ENCODE peak calls at places on chromosomes 11 and 22, in seven cellular contexts. E, J, F, U, S, Q and I are unnamed samples. For H3K27me3, the result is how much of the 10 kb centered on the place peaks cover.

GRCh38 chr11:8291421-8292350 is 28.0 kb upstream of the LMO1 start:
- DNase-seq in F (no peak), S (no peak), E (no peak), J (no peak), U (no peak), Q (no peak), I (no peak)

GRCh38 chr11:68275721-68276488 is 4.1 kb upstream of the C11orf24 start:
- DNase-seq in Q (no peak), E (no peak), U (no peak), F (no peak), S (no peak), J (no peak), I (no peak)

GRCh38 chr11:111870522-111870886 is 877 bp downstream of the ALG9 start:
- DNase-seq in F (no peak), Q (no peak), S (no peak), U (no peak), E (no peak), J (no peak), I (no peak)

GRCh38 chr11:70541176-70541575 is 142.8 kb downstream of the CTTN start:
- DNase-seq in J (no peak), Q (no peak), F (peak), U (no peak), E (no peak), S (no peak), I (no peak)

GRCh38 chr11:72814831-72815618 is 814 bp downstream of the ATG16L2 start:
- DNase-seq in E (no peak), Q (peak), J (no peak), U (no peak), S (no peak), F (peak), I (no peak)

GRCh38 chr11:16468735-16469446 is 112.5 kb upstream of the SOX6 start:
- DNase-seq in J (no peak), U (no peak), Q (no peak), S (no peak), F (no peak), E (no peak), I (no peak)

GRCh38 chr11:124763156-124763947 is 1.3 kb upstream of the ESAM start:
- DNase-seq in E (peak), F (peak), U (peak), Q (peak), S (peak), J (peak), I (peak)

GRCh38 chr11:7569044-7569443 is 55.2 kb downstream of the PPFIBP2 start:
- DNase-seq in E (no peak), S (no peak), U (peak), J (peak), F (no peak), Q (no peak), I (no peak)

GRCh38 chr11:44578279-44578678 is 12.8 kb downstream of the CD82 start:
- DNase-seq in U (no peak), Q (no peak), J (no peak), F (no peak), S (no peak), E (no peak), I (no peak)

GRCh38 chr11:86869966-86870570 is 69.7 kb downstream of the PRSS23 start:
- DNase-seq in Q (peak), J (peak), U (peak), F (no peak), S (peak), E (peak), I (peak)

GRCh38 chr22:22201185-22201924 is 43.2 kb upstream of the VPREB1 start:
- DNase-seq in U (no peak), J (peak), E (no peak), S (no peak), F (peak), Q (no peak), I (peak)

GRCh38 chr11:102284008-102284407 is 33.3 kb upstream of the BIRC3 start:
- DNase-seq in F (no peak), E (no peak), Q (no peak), U (no peak), J (no peak), S (no peak), I (no peak)

GRCh38 chr11:9276571-9276970 is 11.4 kb upstream of the DENND5A start:
- DNase-seq in F (no peak), E (no peak), J (no peak), S (no peak), U (no peak), Q (no peak), I (no peak)

GRCh38 chr11:34318111-34319037 is 39.4 kb downstream of the ABTB2 start:
- DNase-seq in J (no peak), S (no peak), Q (no peak), F (no peak), E (no peak), U (no peak), I (no peak)

GRCh38 chr11:4551346-4551979 is 6.5 kb downstream of the OR52M1 start:
- DNase-seq in J (no peak), F (no peak), Q (no peak), E (no peak), U (no peak), S (no peak), I (no peak)

GRCh38 chr11:70270877-70271634 is 566 bp downstream of the PPFIA1 start:
- DNase-seq in S (peak), U (no peak), Q (peak), E (no peak), J (peak), F (peak), I (peak)

GRCh38 chr11:16338397-16338796 is 17.9 kb downstream of the SOX6 start:
- DNase-seq in J (no peak), F (no peak), Q (no peak), E (no peak), U (no peak), S (no peak), I (no peak)

GRCh38 chr11:78223320-78223954 is 34.7 kb downstream of the USP35 start:
- DNase-seq in U (no peak), S (no peak), J (no peak), F (no peak), Q (no peak), E (no peak), I (no peak)

GRCh38 chr11:12288934-12289666 is 88.3 kb upstream of the PARVA start:
- DNase-seq in S (no peak), J (no peak), Q (no peak), E (no peak), U (peak), F (no peak), I (no peak)

GRCh38 chr11:17798253-17798652 is 63.7 kb downstream of the KCNC1 start:
- DNase-seq in E (no peak), F (no peak), Q (no peak), S (no peak), J (no peak), U (peak), I (peak)

GRCh38 chr11:109196016-109196415 is 226.0 kb upstream of the C11orf87 start:
- DNase-seq in J (no peak), S (no peak), F (no peak), Q (no peak), U (no peak), E (no peak), I (no peak)

GRCh38 chr22:38758276-38758945 is 2.6 kb upstream of the SUN2 start:
- DNase-seq in U (no peak), E (no peak), S (no peak), Q (peak), F (no peak), J (no peak), I (no peak)

GRCh38 chr11:34926101-34926830 is 9.8 kb downstream of the PDHX start:
- DNase-seq in U (no peak), F (no peak), E (peak), J (no peak), S (no peak), Q (no peak), I (no peak)

GRCh38 chr11:1472180-1473005 is 14.2 kb downstream of the MOB2 start:
- DNase-seq in Q (no peak), J (no peak), S (peak), F (no peak), U (no peak), E (no peak), I (no peak)

GRCh38 chr11:69356703-69357457 is 62.9 kb downstream of the MYEOV start:
- DNase-seq in Q (no peak), J (peak), U (no peak), S (no peak), F (peak), E (no peak), I (peak)

GRCh38 chr11:132943325-132943736 is 589.0 kb downstream of the OPCML start:
- DNase-seq in Q (no peak), U (no peak), E (no peak), J (no peak), F (no peak), S (no peak), I (no peak)

GRCh38 chr11:106133529-106133928 is 56.1 kb downstream of the AASDHPPT start:
- DNase-seq in J (no peak), E (no peak), U (no peak), S (no peak), F (no peak), Q (no peak), I (no peak)

GRCh38 chr11:120217941-120218694 is 7.3 kb downstream of the OAF start:
- DNase-seq in U (peak), Q (no peak), J (peak), E (no peak), S (no peak), F (no peak), I (no peak)

GRCh38 chr11:129905402-129905801 is 10.0 kb upstream of the NFRKB start:
- DNase-seq in Q (no peak), E (no peak), J (no peak), F (no peak), U (peak), S (no peak), I (no peak)

GRCh38 chr11:2548596-2548995 is 103.8 kb downstream of the KCNQ1 start:
- DNase-seq in E (no peak), Q (no peak), J (no peak), U (no peak), F (peak), S (no peak), I (no peak)

GRCh38 chr11:114040706-114041211 is 18.8 kb upstream of the ZBTB16 start:
- DNase-seq in E (no peak), S (peak), F (no peak), Q (no peak), J (peak), U (peak), I (no peak)

GRCh38 chr22:40325315-40325714 is 21.0 kb upstream of the ADSL start:
- DNase-seq in J (no peak), E (no peak), Q (peak), S (no peak), U (no peak), F (no peak), I (no peak)

DNA sequence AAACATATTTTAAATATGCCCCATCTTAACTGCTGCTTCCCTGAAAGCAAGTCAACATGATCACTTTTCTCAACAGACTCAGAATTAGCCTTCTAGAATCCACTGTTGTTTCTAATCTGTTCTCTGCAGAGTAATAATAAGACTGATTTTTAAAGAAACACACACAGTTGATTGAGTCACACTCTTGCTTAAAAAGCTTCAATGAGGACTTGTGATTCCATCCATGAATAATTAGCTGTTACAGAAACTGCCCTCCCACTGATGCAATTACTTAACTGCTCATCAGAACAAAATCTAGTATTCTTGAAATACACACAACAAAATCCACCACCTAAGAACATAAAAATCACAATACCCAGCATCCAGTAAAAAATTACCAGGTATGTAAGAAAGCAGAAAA is 100.5 kb upstream of the TIMP3 start:
- DNase-seq in J (no peak), Q (no peak), F (no peak), U (no peak), E (no peak), S (no peak), I (no peak)
- H3K27ac ChIP-seq in J (peak), Q (no peak), F (peak), U (no peak), E (peak), S (peak), I (peak)

GRCh38 chr11:46743693-46744339 is 24.8 kb downstream of the F2 start:
- DNase-seq in J (no peak), F (no peak), Q (no peak), E (no peak), S (no peak), U (no peak), I (no peak)
- TF ChIP-seq CTCF in J (no peak), F (no peak), Q (no peak), E (no peak), S (no peak), U (no peak), I (no peak)

DNA sequence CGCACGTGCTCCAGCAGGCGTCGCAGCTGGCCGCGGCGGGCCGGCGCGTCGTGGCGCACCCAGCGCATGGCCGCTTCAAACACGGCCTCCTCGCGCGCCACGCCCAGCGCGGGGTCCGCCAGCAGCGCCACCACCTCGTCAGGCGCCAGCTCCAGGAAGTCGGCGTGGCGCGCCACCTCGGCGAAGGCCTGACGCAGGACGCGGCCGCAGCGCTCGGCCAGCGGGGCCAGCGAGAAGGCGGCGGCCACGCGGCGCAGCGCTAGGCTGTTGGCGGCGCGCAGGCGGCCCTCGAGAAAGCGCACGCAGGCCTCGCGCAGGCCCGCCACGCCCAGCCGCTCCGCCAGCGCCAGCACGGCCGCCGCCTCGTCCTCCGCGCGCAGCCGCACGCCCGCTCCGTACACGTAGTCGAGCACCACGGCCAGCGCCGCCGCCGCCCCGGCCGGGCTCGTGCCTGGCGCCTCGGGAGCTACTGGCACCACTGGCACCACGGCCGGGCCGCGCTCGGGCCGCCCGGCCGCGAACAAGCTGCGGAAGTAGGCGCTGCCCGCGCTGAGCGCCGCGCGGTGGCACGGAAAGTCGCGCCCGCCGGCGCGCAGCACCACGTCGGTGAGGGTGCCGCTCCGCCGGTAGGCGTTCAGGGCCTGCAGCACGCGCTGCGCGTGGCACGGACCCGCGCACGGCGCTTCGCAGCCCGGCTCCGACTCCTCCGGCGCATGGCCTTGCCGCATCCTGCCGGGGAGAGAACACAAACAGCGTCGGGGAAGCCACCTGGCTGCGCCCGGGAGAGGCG is 2.9 kb downstream of the KLHL35 start:
- DNase-seq in F (peak), E (no peak), S (peak), J (peak), Q (peak), U (peak), I (peak)
- H3K27me3 ChIP-seq in F (under half), E (under half), S (under half), J (under half), Q (under half), U (under half), I (half or more)

GRCh38 chr22:35390933-35391332 is 9.0 kb upstream of the MCM5 start:
- DNase-seq in J (no peak), U (no peak), Q (no peak), S (no peak), F (no peak), E (no peak), I (no peak)

GRCh38 chr22:35394011-35394312 is 6.0 kb upstream of the MCM5 start:
- DNase-seq in U (no peak), S (no peak), E (no peak), F (no peak), Q (no peak), J (no peak), I (no peak)

GRCh38 chr22:35392357-35392756 is 7.6 kb upstream of the MCM5 start:
- DNase-seq in S (no peak), E (no peak), U (no peak), Q (no peak), J (no peak), F (no peak), I (no peak)

GRCh38 chr22:35394810-35395563 is 5.0 kb upstream of the MCM5 start:
- DNase-seq in U (no peak), Q (no peak), J (no peak), F (no peak), S (no peak), E (no peak), I (no peak)

GRCh38 chr22:35393116-35394010 is 6.6 kb upstream of the MCM5 start:
- DNase-seq in J (no peak), U (no peak), E (no peak), Q (no peak), S (no peak), F (no peak), I (no peak)
- H3K27ac ChIP-seq in J (no peak), U (no peak), E (no peak), Q (no peak), S (peak), F (no peak), I (no peak)

GRCh38 chr11:20443596-20443995 is 56.1 kb downstream of the PRMT3 start:
- DNase-seq in U (no peak), S (no peak), F (no peak), Q (no peak), E (no peak), J (no peak), I (no peak)
- TF ChIP-seq CTCF in U (no peak), S (no peak), F (peak), Q (peak), E (no peak), J (no peak), I (no peak)

DNA sequence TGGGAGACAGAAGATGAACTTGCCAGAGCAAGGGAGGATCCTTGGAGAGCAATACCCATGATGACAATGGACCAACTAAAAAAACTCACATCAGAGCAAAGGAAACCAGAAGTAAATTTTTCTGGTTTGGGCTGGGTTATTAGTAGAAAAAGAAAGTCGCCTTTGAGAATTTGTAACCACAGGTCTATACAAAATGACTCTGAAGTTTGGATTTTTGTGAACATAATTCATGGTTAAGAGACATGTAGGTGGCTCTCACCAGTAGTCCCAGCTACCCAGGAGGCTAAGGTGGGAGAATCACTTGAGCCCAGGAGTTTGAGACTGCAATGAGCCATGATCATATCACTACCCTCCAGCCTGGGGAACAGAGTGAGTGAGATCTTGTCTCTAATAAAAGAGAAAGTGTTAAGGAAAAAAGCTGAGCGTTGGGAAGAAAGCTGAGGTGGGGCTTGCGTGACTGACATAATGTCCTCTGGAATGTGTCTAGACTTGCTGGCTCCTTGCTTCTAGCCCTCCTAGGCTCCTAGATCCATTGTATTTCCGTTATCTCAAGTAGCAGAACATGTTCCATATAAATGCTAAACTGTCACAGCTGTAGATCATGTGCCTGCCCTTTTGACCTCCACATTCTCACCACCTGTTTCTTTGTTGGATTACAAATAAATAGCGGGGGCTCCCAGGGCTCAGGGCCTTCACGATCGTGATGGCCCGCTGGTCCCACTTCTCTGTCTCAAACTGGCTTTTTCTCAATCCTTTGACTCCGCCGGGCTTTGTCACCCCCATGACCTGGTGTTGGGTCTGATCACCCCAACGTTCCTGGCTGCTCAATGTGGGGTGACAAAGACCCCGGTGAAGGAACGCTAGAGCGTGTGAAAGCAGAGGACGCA is 56.2 kb upstream of the SC5D start:
- DNase-seq in S (no peak), U (no peak), Q (no peak), E (no peak), J (no peak), F (no peak), I (no peak)
- H3K27me3 ChIP-seq in S (under half), U (under half), Q (under half), E (under half), J (under half), F (under half), I (under half)

DNA sequence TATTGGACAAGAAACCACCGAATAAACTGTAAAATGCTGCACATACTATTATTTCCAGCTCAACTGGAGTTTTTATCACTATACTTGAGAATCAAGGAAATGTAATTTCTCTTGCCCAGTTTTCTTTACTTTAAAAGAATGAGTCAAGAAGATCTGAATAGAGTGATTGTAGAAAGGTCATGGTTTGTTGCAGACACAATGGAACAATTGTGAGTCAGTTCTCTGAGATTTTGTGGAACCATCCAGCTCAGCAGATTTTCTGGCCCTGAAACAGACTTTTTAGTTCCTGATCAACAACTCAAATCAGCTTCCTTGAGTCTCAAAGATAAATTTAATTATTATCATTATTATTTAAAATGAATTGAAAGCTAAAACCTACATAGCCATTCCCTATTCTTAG is 1.3 kb downstream of the TCN1 start:
- DNase-seq in S (no peak), U (no peak), F (no peak), Q (no peak), J (no peak), E (no peak), I (no peak)
- H3K27ac ChIP-seq in S (no peak), U (no peak), F (no peak), Q (no peak), J (peak), E (peak), I (no peak)